ENCODE peak calls at places on chromosomes 1 and 21, in six cellular contexts. E is GM12864; Y is GM20000; Q is ELR; T is aorta; K is effector CD4-positive, alpha-beta T cell. G is an unnamed sample.

GRCh38 chr1:222387020-222387816 is 160.7 kb downstream of the HHIPL2 start:
- DNase-seq in K (no peak), T (no peak), Y (no peak), Q (peak), E (no peak), G (no peak)

GRCh38 chr1:245058882-245059281 is 95.9 kb upstream of the KIF26B start:
- DNase-seq in Y (no peak), K (no peak), E (no peak), Q (no peak), T (no peak), G (no peak)

GRCh38 chr1:59272507-59272906 is 24.4 kb upstream of the FGGY start:
- DNase-seq in E (no peak), K (no peak), Y (peak), T (peak), Q (peak), G (no peak)

GRCh38 chr21:33975548-33976081 is 60.0 kb upstream of the ATP5PO start:
- DNase-seq in Q (peak), E (peak), K (peak), Y (peak), T (no peak), G (peak)

GRCh38 chr1:152185544-152186391 is 26.7 kb upstream of the RPTN start:
- DNase-seq in Y (peak), Q (peak), K (peak), T (no peak), E (no peak), G (no peak)

GRCh38 chr1:27572019-27572678 is 31.8 kb downstream of the AHDC1 start:
- DNase-seq in Q (no peak), T (no peak), E (no peak), K (no peak), Y (no peak), G (no peak)

GRCh38 chr1:85058311-85058710 is 10.0 kb upstream of the MCOLN3 start:
- DNase-seq in T (no peak), Q (no peak), K (no peak), E (no peak), Y (no peak), G (no peak)

GRCh38 chr1:99558539-99558938 is 87.4 kb upstream of the PALMD start:
- DNase-seq in T (no peak), E (no peak), Y (no peak), K (no peak), Q (peak), G (no peak)

GRCh38 chr1:100142343-100142742 is 9.4 kb downstream of the TRMT13 start:
- DNase-seq in T (no peak), Q (no peak), Y (no peak), E (no peak), K (no peak), G (no peak)

GRCh38 chr1:68213843-68214242 is 18.5 kb downstream of the WLS start:
- DNase-seq in T (peak), Q (peak), Y (no peak), K (no peak), E (no peak), G (no peak)

GRCh38 chr1:25194576-25195020 is 37.7 kb downstream of the SYF2 start:
- DNase-seq in E (no peak), T (no peak), K (no peak), Q (no peak), Y (no peak), G (no peak)

GRCh38 chr1:11681071-11681771 is at the start of gene MAD2L2:
- DNase-seq in E (peak), T (peak), Y (peak), Q (peak), K (peak), G (peak)

GRCh38 chr1:11279630-11280029 is 6.6 kb downstream of the UBIAD1 start:
- DNase-seq in T (no peak), Q (no peak), Y (no peak), E (no peak), K (no peak), G (no peak)

GRCh38 chr1:113758631-113759340 is 500 bp downstream of the PHTF1 start:
- DNase-seq in K (peak), Q (peak), T (peak), E (peak), Y (peak), G (peak)

GRCh38 chr21:15276243-15276642 is 211.4 kb upstream of the NRIP1 start:
- DNase-seq in T (no peak), E (no peak), Y (no peak), Q (no peak), K (no peak), G (no peak)

GRCh38 chr1:118483245-118484006 is 298.4 kb upstream of the SPAG17 start:
- DNase-seq in Q (no peak), K (no peak), Y (no peak), E (no peak), T (no peak), G (no peak)

GRCh38 chr1:23477359-23478144 is 6.4 kb downstream of the ASAP3 start:
- DNase-seq in Q (peak), E (no peak), T (no peak), Y (no peak), K (no peak), G (no peak)

GRCh38 chr1:64948905-64949833 is 17.2 kb downstream of the JAK1 start:
- DNase-seq in Y (no peak), T (no peak), K (peak), E (no peak), Q (peak), G (no peak)

GRCh38 chr1:92756537-92756936 is 28.4 kb downstream of the EVI5 start:
- DNase-seq in T (no peak), E (no peak), Y (no peak), K (no peak), Q (no peak), G (no peak)

GRCh38 chr1:204721378-204722041 is 36.0 kb upstream of the LRRN2 start:
- DNase-seq in Q (no peak), T (no peak), E (no peak), Y (no peak), K (no peak), G (no peak)

GRCh38 chr1:88731475-88731874 is 47.4 kb downstream of the PKN2 start:
- DNase-seq in K (no peak), E (no peak), T (no peak), Q (peak), Y (no peak), G (no peak)

GRCh38 chr1:18015719-18016118 is 91.9 kb upstream of the IGSF21 start:
- DNase-seq in Y (no peak), Q (no peak), K (no peak), E (no peak), T (no peak), G (no peak)

GRCh38 chr1:67137307-67137753 is 2.6 kb upstream of the C1orf141 start:
- DNase-seq in Y (no peak), Q (no peak), T (no peak), K (no peak), E (no peak), G (no peak)

GRCh38 chr1:240888039-240888786 is 276.3 kb upstream of the GREM2 start:
- DNase-seq in Q (peak), E (peak), K (no peak), Y (peak), T (no peak), G (no peak)

GRCh38 chr1:6603424-6603850 is 768 bp upstream of the KLHL21 start:
- DNase-seq in T (peak), Q (peak), Y (peak), K (peak), E (no peak), G (peak)

GRCh38 chr1:32471695-32472362 is 7.0 kb downstream of the ZBTB8B start:
- DNase-seq in K (no peak), Q (no peak), Y (no peak), E (no peak), T (no peak), G (no peak)

GRCh38 chr1:211698161-211699026 is 23.0 kb upstream of the NEK2 start:
- DNase-seq in E (peak), Y (peak), Q (peak), T (peak), K (peak), G (peak)

G was measured in stimulated activated CD4-positive, alpha-beta T cell treated with anti-CD3 and anti-CD28 coated beads, Interleukin-1b, Interleukin-23, amount 100 ng/mL, for 1 hour.